ENCODE peak calls at places on chromosomes 6 and 20, in eight cellular contexts. U, A, Z, L, P, I, N and V are unnamed samples.

GRCh38 chr6:54419885-54420284 is 111.6 kb downstream of the TINAG start:
- DNase-seq in U (no peak), A (no peak), Z (no peak), L (peak; percentile 77), P (no peak), I (peak; percentile 95), N (peak; percentile 95), V (peak; percentile 88)

GRCh38 chr6:163387317-163387716 is 27.2 kb upstream of the QKI start:
- DNase-seq in U (no peak), A (no peak), Z (no peak), L (no peak), P (no peak), I (no peak), N (no peak), V (no peak)

GRCh38 chr6:160810238-160810637 is 108.2 kb downstream of the PLG start:
- DNase-seq in U (no peak), A (no peak), Z (no peak), L (no peak), P (no peak), I (no peak), N (no peak), V (no peak)

GRCh38 chr6:23851551-23851950 is 274.5 kb upstream of the NRSN1 start:
- DNase-seq in U (no peak), A (no peak), Z (no peak), L (no peak), P (no peak), I (no peak), N (no peak), V (no peak)

GRCh38 chr6:28771401-28772267 is 152.2 kb downstream of the TRIM27 start:
- DNase-seq in U (no peak), A (no peak), Z (peak; percentile 89), L (no peak), P (no peak), I (no peak), N (no peak), V (no peak)

GRCh38 chr6:157974341-157974894 is 7.2 kb upstream of the SYNJ2 start:
- DNase-seq in U (no peak), A (no peak), Z (no peak), L (no peak), P (no peak), I (peak; percentile 52), N (peak; percentile 48), V (peak; percentile 54)

GRCh38 chr6:12785921-12786320 is 69.4 kb downstream of the PHACTR1 start:
- DNase-seq in U (no peak), A (no peak), Z (no peak), L (no peak), P (no peak), I (no peak), N (no peak), V (no peak)

GRCh38 chr20:21516861-21517565 is 3.1 kb upstream of the NKX2-2 start:
- DNase-seq in U (no peak), A (no peak), Z (peak; percentile 69), L (no peak), P (no peak), I (no peak), N (no peak), V (no peak)

GRCh38 chr20:3204124-3204794 is at the start of gene DDRGK1:
- DNase-seq in U (peak; percentile 92), A (peak; percentile 93), Z (peak; percentile 97), L (peak; percentile 25), P (peak; percentile 87), I (peak; percentile 80), N (peak; percentile 88), V (peak; percentile 69)

GRCh38 chr6:141452354-141452686 is 680.4 kb upstream of the GJE1 start:
- DNase-seq in U (no peak), A (no peak), Z (no peak), L (no peak), P (no peak), I (no peak), N (no peak), V (no peak)

GRCh38 chr6:128062882-128063603 is 162.2 kb upstream of the THEMIS start:
- DNase-seq in U (no peak), A (no peak), Z (no peak), L (no peak), P (no peak), I (peak; percentile 33), N (peak; percentile 32), V (peak; percentile 32)

GRCh38 chr6:125268765-125269164 is 33.0 kb downstream of the HDDC2 start:
- DNase-seq in U (no peak), A (no peak), Z (no peak), L (no peak), P (no peak), I (no peak), N (no peak), V (no peak)

GRCh38 chr20:11544029-11544678 is 373.5 kb upstream of the BTBD3 start:
- DNase-seq in U (peak; percentile 14), A (no peak), Z (no peak), L (peak; percentile 25), P (no peak), I (peak; percentile 85), N (peak; percentile 85), V (peak; percentile 63)

GRCh38 chr6:44456070-44456965 is 68.8 kb downstream of the CDC5L start:
- DNase-seq in U (peak; percentile 34), A (no peak), Z (no peak), L (no peak), P (peak; percentile 44), I (peak; percentile 75), N (peak; percentile 78), V (peak; percentile 56)

GRCh38 chr6:124758663-124759062 is 203.6 kb upstream of the RNF217 start:
- DNase-seq in U (no peak), A (no peak), Z (no peak), L (no peak), P (no peak), I (no peak), N (no peak), V (no peak)

GRCh38 chr6:49202923-49203322 is 260.1 kb downstream of the MMUT start:
- DNase-seq in U (no peak), A (no peak), Z (no peak), L (no peak), P (no peak), I (peak; percentile 8), N (peak; percentile 24), V (no peak)

GRCh38 chr6:11439908-11440307 is 97.6 kb upstream of the TMEM170B start:
- DNase-seq in U (no peak), A (no peak), Z (no peak), L (no peak), P (no peak), I (no peak), N (no peak), V (no peak)

GRCh38 chr20:23245553-23246128 is 105.0 kb upstream of the NXT1 start:
- DNase-seq in U (peak; percentile 48), A (no peak), Z (peak; percentile 66), L (no peak), P (peak; percentile 73), I (peak; percentile 75), N (peak; percentile 61), V (peak; percentile 49)

GRCh38 chr20:10171864-10172751 is 46.5 kb upstream of the SNAP25 start:
- DNase-seq in U (peak; percentile 22), A (peak; percentile 75), Z (peak; percentile 66), L (peak; percentile 13), P (peak; percentile 55), I (peak; percentile 35), N (peak; percentile 16), V (peak; percentile 5)
- H3K4me3 ChIP-seq in U (no peak overlapping the region), A (peak overlapping the region; percentile 48), Z (peak overlapping the region; percentile 37), L (peak overlapping the region; percentile 39), P (peak overlapping the region; percentile 40), I (peak overlapping the region; percentile 59), N (peak overlapping the region; percentile 44), V (peak overlapping the region; percentile 45)

GRCh38 chr6:164827537-164827936 is 481.9 kb downstream of the C6orf118 start:
- DNase-seq in U (no peak), A (no peak), Z (no peak), L (no peak), P (no peak), I (no peak), N (no peak), V (no peak)
- H3K4me3 ChIP-seq in U (no peak overlapping the region), A (no peak overlapping the region), Z (no peak overlapping the region), L (no peak overlapping the region), P (no peak overlapping the region), I (no peak overlapping the region), N (no peak overlapping the region), V (no peak overlapping the region)

GRCh38 chr6:41014780-41015179 is 24.2 kb downstream of the UNC5CL start:
- DNase-seq in U (no peak), A (no peak), Z (no peak), L (no peak), P (no peak), I (no peak), N (no peak), V (no peak)

GRCh38 chr6:41011673-41012072 is 27.3 kb downstream of the UNC5CL start:
- DNase-seq in U (no peak), A (no peak), Z (no peak), L (no peak), P (no peak), I (no peak), N (no peak), V (no peak)

GRCh38 chr6:41009669-41010068 is 29.4 kb downstream of the UNC5CL start:
- DNase-seq in U (no peak), A (no peak), Z (no peak), L (no peak), P (no peak), I (no peak), N (no peak), V (no peak)

GRCh38 chr6:41017663-41018062 is 21.4 kb downstream of the UNC5CL start:
- DNase-seq in U (no peak), A (no peak), Z (no peak), L (no peak), P (no peak), I (no peak), N (no peak), V (no peak)

DNA sequence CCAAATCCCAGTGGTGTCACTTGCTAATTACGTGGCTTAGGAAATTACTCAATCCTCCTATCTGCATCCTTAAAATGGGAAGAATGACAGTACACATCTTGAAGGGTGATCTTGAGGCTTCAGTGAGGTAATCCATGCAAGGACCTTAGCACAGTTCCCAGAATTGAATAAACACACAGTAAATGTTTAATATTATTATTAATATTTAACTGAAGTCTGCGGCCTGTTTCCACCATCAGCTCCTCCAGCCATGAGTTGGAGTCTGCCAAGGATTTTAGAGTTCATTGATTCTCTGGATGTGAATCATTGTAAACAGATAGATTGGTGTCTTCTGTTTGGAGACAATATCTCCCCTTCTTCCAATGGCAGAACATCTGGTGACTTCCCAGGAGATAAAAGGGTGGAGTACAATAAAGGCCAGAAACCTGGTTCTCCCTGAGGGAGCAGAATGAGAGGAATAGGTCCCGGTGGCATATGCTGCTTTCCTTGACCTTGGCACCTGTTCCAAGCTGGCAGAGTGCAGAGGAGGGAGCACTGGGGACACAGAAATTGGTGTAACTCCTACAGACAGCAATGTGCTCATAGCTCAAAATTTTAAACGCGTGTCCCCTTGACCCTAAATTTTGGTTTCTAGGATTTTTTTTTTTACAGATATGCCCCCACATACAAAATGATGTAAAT is 25.4 kb downstream of the UNC5CL start:
- DNase-seq in U (no peak), A (no peak), Z (no peak), L (no peak), P (no peak), I (no peak), N (no peak), V (no peak)
- H3K4me3 ChIP-seq in U (no peak overlapping the region), A (peak overlapping the region; percentile 1), Z (no peak overlapping the region), L (no peak overlapping the region), P (no peak overlapping the region), I (no peak overlapping the region), N (no peak overlapping the region), V (no peak overlapping the region)

DNA sequence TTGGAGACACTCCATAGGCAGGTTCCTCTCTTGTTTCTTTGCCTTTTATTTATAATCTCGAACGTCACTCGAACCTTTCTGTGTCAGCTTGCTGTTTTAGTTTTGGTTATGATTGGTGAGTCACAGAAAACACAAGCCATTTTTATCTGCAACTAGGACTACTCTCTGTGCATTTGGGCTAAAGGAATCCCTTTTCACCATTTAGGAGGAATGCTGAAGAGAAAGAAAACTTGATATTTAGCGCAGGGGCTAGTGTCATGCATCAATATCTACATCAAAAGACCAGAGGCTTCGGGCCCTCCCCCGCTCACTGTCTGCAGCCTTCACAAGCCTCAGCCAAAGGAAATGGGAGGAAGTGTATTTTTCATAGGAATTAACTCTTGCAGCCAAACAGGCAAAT is 507.8 kb upstream of the CITED2 start:
- DNase-seq in U (no peak), A (no peak), Z (no peak), L (no peak), P (no peak), I (peak; percentile 70), N (peak; percentile 60), V (no peak)
- H3K4me3 ChIP-seq in U (no peak overlapping the region), A (no peak overlapping the region), Z (no peak overlapping the region), L (no peak overlapping the region), P (no peak overlapping the region), I (no peak overlapping the region), N (no peak overlapping the region), V (no peak overlapping the region)